ENCODE peak calls at places on chromosomes 11 and 22, in five cellular contexts. One of them, this sample, is unnamed.

GRCh38 chr22:20577045-20577444 is 69.6 kb downstream of the MED15 start:
- DNase-seq in amygdala: no peak
- DNase-seq in NCI-H1105: no peak
- DNase-seq in activated T-cell treated with anti-CD3 and anti-CD28 coated beads, Interleukin-2, amount 50 U/mL, for 72 hours: no peak
- DNase-seq in CD8-positive, alpha-beta T cell: no peak
- DNase-seq in this sample: no peak

GRCh38 chr11:10032991-10033390 is 261.0 kb downstream of the SBF2 start:
- DNase-seq in CD8-positive, alpha-beta T cell: no peak
- DNase-seq in amygdala: no peak
- DNase-seq in NCI-H1105: no peak
- DNase-seq in activated T-cell treated with anti-CD3 and anti-CD28 coated beads, Interleukin-2, amount 50 U/mL, for 72 hours: no peak
- DNase-seq in this sample: no peak

GRCh38 chr22:49643466-49643865 is 184.2 kb downstream of the BRD1 start:
- DNase-seq in CD8-positive, alpha-beta T cell: no peak
- DNase-seq in NCI-H1105: no peak
- DNase-seq in activated T-cell treated with anti-CD3 and anti-CD28 coated beads, Interleukin-2, amount 50 U/mL, for 72 hours: no peak
- DNase-seq in amygdala: no peak
- DNase-seq in this sample: no peak

GRCh38 chr11:79321282-79321681 is 119.5 kb downstream of the TENM4 start:
- DNase-seq in CD8-positive, alpha-beta T cell: no peak
- DNase-seq in amygdala: no peak
- DNase-seq in activated T-cell treated with anti-CD3 and anti-CD28 coated beads, Interleukin-2, amount 50 U/mL, for 72 hours: no peak
- DNase-seq in NCI-H1105: no peak
- DNase-seq in this sample: no peak

GRCh38 chr11:103601230-103601846 is 435.1 kb upstream of the DDI1 start:
- DNase-seq in CD8-positive, alpha-beta T cell: no peak
- DNase-seq in activated T-cell treated with anti-CD3 and anti-CD28 coated beads, Interleukin-2, amount 50 U/mL, for 72 hours: peak
- DNase-seq in NCI-H1105: peak
- DNase-seq in amygdala: no peak
- DNase-seq in this sample: no peak

GRCh38 chr22:49959782-49960158 is 802 bp upstream of the PIM3 start:
- DNase-seq in CD8-positive, alpha-beta T cell: no peak
- DNase-seq in activated T-cell treated with anti-CD3 and anti-CD28 coated beads, Interleukin-2, amount 50 U/mL, for 72 hours: peak
- DNase-seq in NCI-H1105: no peak
- DNase-seq in amygdala: no peak
- DNase-seq in this sample: no peak

GRCh38 chr11:2269601-2270321 is 627 bp downstream of the ASCL2 start:
- DNase-seq in CD8-positive, alpha-beta T cell: peak
- DNase-seq in activated T-cell treated with anti-CD3 and anti-CD28 coated beads, Interleukin-2, amount 50 U/mL, for 72 hours: peak
- DNase-seq in NCI-H1105: peak
- DNase-seq in amygdala: no peak
- DNase-seq in this sample: no peak

GRCh38 chr11:75072582-75072981 is 24.1 kb downstream of the OR2AT4 start:
- DNase-seq in activated T-cell treated with anti-CD3 and anti-CD28 coated beads, Interleukin-2, amount 50 U/mL, for 72 hours: no peak
- DNase-seq in CD8-positive, alpha-beta T cell: no peak
- DNase-seq in amygdala: no peak
- DNase-seq in NCI-H1105: no peak
- DNase-seq in this sample: no peak

GRCh38 chr22:35023692-35024363 is 42.1 kb upstream of the ISX start:
- DNase-seq in amygdala: peak
- DNase-seq in NCI-H1105: peak
- DNase-seq in CD8-positive, alpha-beta T cell: peak
- DNase-seq in activated T-cell treated with anti-CD3 and anti-CD28 coated beads, Interleukin-2, amount 50 U/mL, for 72 hours: peak
- DNase-seq in this sample: peak

GRCh38 chr11:8389034-8389996 is 125.6 kb upstream of the LMO1 start:
- DNase-seq in activated T-cell treated with anti-CD3 and anti-CD28 coated beads, Interleukin-2, amount 50 U/mL, for 72 hours: no peak
- DNase-seq in amygdala: peak
- DNase-seq in CD8-positive, alpha-beta T cell: no peak
- DNase-seq in NCI-H1105: no peak
- DNase-seq in this sample: no peak

GRCh38 chr11:118058311-118059230 is 18.3 kb upstream of the TMPRSS4 start:
- DNase-seq in NCI-H1105: no peak
- DNase-seq in activated T-cell treated with anti-CD3 and anti-CD28 coated beads, Interleukin-2, amount 50 U/mL, for 72 hours: no peak
- DNase-seq in CD8-positive, alpha-beta T cell: no peak
- DNase-seq in amygdala: no peak
- DNase-seq in this sample: no peak

GRCh38 chr11:66471142-66471541 is 4.4 kb downstream of the PELI3 start:
- DNase-seq in CD8-positive, alpha-beta T cell: no peak
- DNase-seq in activated T-cell treated with anti-CD3 and anti-CD28 coated beads, Interleukin-2, amount 50 U/mL, for 72 hours: no peak
- DNase-seq in NCI-H1105: no peak
- DNase-seq in amygdala: no peak
- DNase-seq in this sample: no peak

GRCh38 chr11:76604652-76605241 is 65.8 kb downstream of the LRRC32 start:
- DNase-seq in amygdala: no peak
- DNase-seq in activated T-cell treated with anti-CD3 and anti-CD28 coated beads, Interleukin-2, amount 50 U/mL, for 72 hours: no peak
- DNase-seq in NCI-H1105: no peak
- DNase-seq in CD8-positive, alpha-beta T cell: no peak
- DNase-seq in this sample: peak

GRCh38 chr22:36775589-36775965 is 342 bp downstream of the IFT27 start:
- DNase-seq in activated T-cell treated with anti-CD3 and anti-CD28 coated beads, Interleukin-2, amount 50 U/mL, for 72 hours: peak
- DNase-seq in CD8-positive, alpha-beta T cell: peak
- DNase-seq in NCI-H1105: peak
- DNase-seq in amygdala: peak
- DNase-seq in this sample: no peak

GRCh38 chr11:85279267-85279666 is 347.9 kb downstream of the DLG2 start:
- DNase-seq in activated T-cell treated with anti-CD3 and anti-CD28 coated beads, Interleukin-2, amount 50 U/mL, for 72 hours: no peak
- DNase-seq in NCI-H1105: no peak
- DNase-seq in CD8-positive, alpha-beta T cell: no peak
- DNase-seq in amygdala: no peak
- DNase-seq in this sample: no peak

GRCh38 chr11:65915821-65916251 is 3.0 kb downstream of the C11orf68 start:
- DNase-seq in activated T-cell treated with anti-CD3 and anti-CD28 coated beads, Interleukin-2, amount 50 U/mL, for 72 hours: no peak
- DNase-seq in NCI-H1105: no peak
- DNase-seq in amygdala: no peak
- DNase-seq in CD8-positive, alpha-beta T cell: no peak
- DNase-seq in this sample: peak

GRCh38 chr11:134019500-134019899 is 49.4 kb upstream of the JAM3 start:
- DNase-seq in amygdala: no peak
- DNase-seq in NCI-H1105: no peak
- DNase-seq in CD8-positive, alpha-beta T cell: no peak
- DNase-seq in activated T-cell treated with anti-CD3 and anti-CD28 coated beads, Interleukin-2, amount 50 U/mL, for 72 hours: no peak
- DNase-seq in this sample: no peak

GRCh38 chr11:24585192-24585591 is 88.3 kb downstream of the LUZP2 start:
- DNase-seq in activated T-cell treated with anti-CD3 and anti-CD28 coated beads, Interleukin-2, amount 50 U/mL, for 72 hours: no peak
- DNase-seq in NCI-H1105: no peak
- DNase-seq in amygdala: no peak
- DNase-seq in CD8-positive, alpha-beta T cell: no peak
- DNase-seq in this sample: no peak

GRCh38 chr11:326842-327580 is 6.4 kb upstream of the IFITM3 start:
- DNase-seq in CD8-positive, alpha-beta T cell: peak
- DNase-seq in NCI-H1105: no peak
- DNase-seq in amygdala: no peak
- DNase-seq in activated T-cell treated with anti-CD3 and anti-CD28 coated beads, Interleukin-2, amount 50 U/mL, for 72 hours: peak
- DNase-seq in this sample: no peak

GRCh38 chr11:60763692-60764369 is 7.2 kb downstream of the MS4A15 start:
- DNase-seq in NCI-H1105: no peak
- DNase-seq in amygdala: no peak
- DNase-seq in activated T-cell treated with anti-CD3 and anti-CD28 coated beads, Interleukin-2, amount 50 U/mL, for 72 hours: no peak
- DNase-seq in CD8-positive, alpha-beta T cell: no peak
- DNase-seq in this sample: no peak

GRCh38 chr11:82978422-82979099 is 77.0 kb downstream of the DDIAS start:
- DNase-seq in NCI-H1105: no peak
- DNase-seq in activated T-cell treated with anti-CD3 and anti-CD28 coated beads, Interleukin-2, amount 50 U/mL, for 72 hours: peak
- DNase-seq in CD8-positive, alpha-beta T cell: no peak
- DNase-seq in amygdala: no peak
- DNase-seq in this sample: no peak

GRCh38 chr11:124623861-124624525 is 1.3 kb downstream of the TBRG1 start:
- DNase-seq in amygdala: no peak
- DNase-seq in CD8-positive, alpha-beta T cell: no peak
- DNase-seq in activated T-cell treated with anti-CD3 and anti-CD28 coated beads, Interleukin-2, amount 50 U/mL, for 72 hours: no peak
- DNase-seq in NCI-H1105: no peak
- DNase-seq in this sample: no peak

GRCh38 chr22:50089231-50090140 is at the start of gene MOV10L1:
- DNase-seq in CD8-positive, alpha-beta T cell: no peak
- DNase-seq in amygdala: no peak
- DNase-seq in activated T-cell treated with anti-CD3 and anti-CD28 coated beads, Interleukin-2, amount 50 U/mL, for 72 hours: no peak
- DNase-seq in NCI-H1105: no peak
- DNase-seq in this sample: no peak

GRCh38 chr11:66011785-66012303 is at the start of gene CST6:
- DNase-seq in amygdala: no peak
- DNase-seq in CD8-positive, alpha-beta T cell: no peak
- DNase-seq in activated T-cell treated with anti-CD3 and anti-CD28 coated beads, Interleukin-2, amount 50 U/mL, for 72 hours: no peak
- DNase-seq in NCI-H1105: no peak
- DNase-seq in this sample: no peak

GRCh38 chr22:23067023-23067650 is 3.2 kb upstream of the GNAZ start:
- DNase-seq in CD8-positive, alpha-beta T cell: no peak
- DNase-seq in NCI-H1105: no peak
- DNase-seq in activated T-cell treated with anti-CD3 and anti-CD28 coated beads, Interleukin-2, amount 50 U/mL, for 72 hours: no peak
- DNase-seq in amygdala: no peak
- DNase-seq in this sample: peak

GRCh38 chr22:28015676-28016601 is 96.9 kb upstream of the PITPNB start:
- DNase-seq in NCI-H1105: no peak
- DNase-seq in amygdala: no peak
- DNase-seq in CD8-positive, alpha-beta T cell: no peak
- DNase-seq in activated T-cell treated with anti-CD3 and anti-CD28 coated beads, Interleukin-2, amount 50 U/mL, for 72 hours: no peak
- DNase-seq in this sample: no peak

GRCh38 chr11:94183886-94184264 is 55.2 kb downstream of the PANX1 start:
- DNase-seq in activated T-cell treated with anti-CD3 and anti-CD28 coated beads, Interleukin-2, amount 50 U/mL, for 72 hours: peak
- DNase-seq in amygdala: no peak
- DNase-seq in NCI-H1105: no peak
- DNase-seq in CD8-positive, alpha-beta T cell: no peak
- DNase-seq in this sample: no peak

GRCh38 chr11:118895093-118896039 is 11.7 kb downstream of the CXCR5 start:
- DNase-seq in amygdala: no peak
- DNase-seq in NCI-H1105: no peak
- DNase-seq in CD8-positive, alpha-beta T cell: peak
- DNase-seq in activated T-cell treated with anti-CD3 and anti-CD28 coated beads, Interleukin-2, amount 50 U/mL, for 72 hours: peak
- DNase-seq in this sample: peak

GRCh38 chr11:1072116-1072820 is 2.4 kb upstream of the MUC2 start:
- DNase-seq in activated T-cell treated with anti-CD3 and anti-CD28 coated beads, Interleukin-2, amount 50 U/mL, for 72 hours: no peak
- DNase-seq in amygdala: no peak
- DNase-seq in CD8-positive, alpha-beta T cell: no peak
- DNase-seq in NCI-H1105: no peak
- DNase-seq in this sample: no peak